ENCODE peak calls at places on chromosomes 4 and X, in eight cellular contexts. S is activated CD4-positive, alpha-beta T cell treated with anti-CD3 and anti-CD28 coated beads for 1 hour; M is NCI-H774; E is SK-N-SH; P is EH; Z is NCI-H510A treated with DMSO at 0.1 percent for 48 hours; I is T-helper 17 cell; H is immature natural killer cell. A is an unnamed sample.

GRCh38 chr4:82833696-82834313 is 35.2 kb upstream of the SCD5 start:
- DNase-seq in S (no peak), M (no peak), E (no peak), P (peak), Z (no peak), I (no peak), H (no peak), A (no peak)

GRCh38 chrX:2336181-2336580 is 164.6 kb downstream of the DHRSX start:
- DNase-seq in S (no peak), M (no peak), E (no peak), P (no peak), Z (no peak), I (no peak), H (no peak), A (no peak)

GRCh38 chr4:112379306-112379705 is 82.1 kb downstream of the ALPK1 start:
- DNase-seq in S (no peak), M (no peak), E (no peak), P (no peak), Z (no peak), I (no peak), H (no peak), A (peak)

GRCh38 chrX:71870337-71871098 is 40.1 kb upstream of the NHSL2 start:
- DNase-seq in S (no peak), M (no peak), E (no peak), P (peak), Z (no peak), I (no peak), H (no peak), A (peak)

GRCh38 chr4:140150636-140150885 is 3.4 kb downstream of the MAML3 start:
- DNase-seq in S (no peak), M (no peak), E (no peak), P (no peak), Z (peak), I (no peak), H (no peak), A (no peak)

GRCh38 chr4:59179372-59179771 is 2020.8 kb upstream of the ADGRL3 start:
- DNase-seq in S (no peak), M (no peak), E (no peak), P (no peak), Z (no peak), I (no peak), H (no peak), A (no peak)

GRCh38 chr4:60724623-60725022 is 475.5 kb upstream of the ADGRL3 start:
- DNase-seq in S (no peak), M (no peak), E (no peak), P (peak), Z (no peak), I (no peak), H (no peak), A (no peak)

GRCh38 chrX:44400588-44400987 is 57.1 kb upstream of the EFHC2 start:
- DNase-seq in S (no peak), M (no peak), E (no peak), P (peak), Z (no peak), I (no peak), H (no peak), A (no peak)

GRCh38 chr4:150579591-150580234 is 2.2 kb upstream of the MAB21L2 start:
- DNase-seq in S (no peak), M (no peak), E (peak), P (peak), Z (no peak), I (no peak), H (no peak), A (peak)

GRCh38 chr4:181677203-181677602 is 566.0 kb upstream of the TENM3 start:
- DNase-seq in S (no peak), M (no peak), E (no peak), P (peak), Z (no peak), I (no peak), H (no peak), A (no peak)

GRCh38 chr4:81454498-81454897 is 17.2 kb downstream of the RASGEF1B start:
- DNase-seq in S (no peak), M (no peak), E (no peak), P (no peak), Z (no peak), I (no peak), H (no peak), A (no peak)

GRCh38 chrX:133353233-133353632 is 62.1 kb downstream of the GPC4 start:
- DNase-seq in S (no peak), M (no peak), E (no peak), P (no peak), Z (no peak), I (no peak), H (no peak), A (no peak)

GRCh38 chrX:24574743-24575142 is 72.4 kb downstream of the PCYT1B start:
- DNase-seq in S (no peak), M (no peak), E (no peak), P (no peak), Z (no peak), I (no peak), H (no peak), A (no peak)

GRCh38 chr4:184348311-184349233 is 125.8 kb downstream of the IRF2 start:
- DNase-seq in S (no peak), M (no peak), E (no peak), P (no peak), Z (peak), I (no peak), H (no peak), A (no peak)

GRCh38 chr4:8387615-8388266 is 52.8 kb downstream of the ACOX3 start:
- DNase-seq in S (no peak), M (no peak), E (no peak), P (no peak), Z (no peak), I (no peak), H (no peak), A (no peak)

GRCh38 chrX:118346258-118347094 is 570 bp downstream of the WDR44 start:
- DNase-seq in S (peak), M (peak), E (peak), P (peak), Z (peak), I (peak), H (peak), A (peak)

GRCh38 chr4:24690436-24690835 is 104.9 kb upstream of the SOD3 start:
- DNase-seq in S (no peak), M (no peak), E (no peak), P (peak), Z (no peak), I (no peak), H (no peak), A (no peak)

GRCh38 chr4:7217453-7218310 is 25.3 kb downstream of the SORCS2 start:
- DNase-seq in S (no peak), M (no peak), E (no peak), P (no peak), Z (no peak), I (no peak), H (no peak), A (peak)

GRCh38 chr4:177511611-177512010 is 69.4 kb upstream of the AGA start:
- DNase-seq in S (no peak), M (no peak), E (no peak), P (no peak), Z (peak), I (no peak), H (no peak), A (no peak)

GRCh38 chr4:1364748-1365147 is 17.7 kb downstream of the UVSSA start:
- DNase-seq in S (no peak), M (no peak), E (no peak), P (no peak), Z (no peak), I (no peak), H (no peak), A (no peak)

GRCh38 chr4:41750158-41750623 is 1.7 kb upstream of the PHOX2B start:
- DNase-seq in S (no peak), M (peak), E (no peak), P (no peak), Z (no peak), I (no peak), H (no peak), A (peak)

GRCh38 chrX:49162620-49163019 is at the start of gene MAGIX:
- DNase-seq in S (no peak), M (no peak), E (no peak), P (no peak), Z (no peak), I (no peak), H (no peak), A (peak)

GRCh38 chr4:47930971-47931804 is 16.8 kb upstream of the NFXL1 start:
- DNase-seq in S (no peak), M (no peak), E (peak), P (peak), Z (no peak), I (no peak), H (no peak), A (no peak)

GRCh38 chr4:59540311-59540710 is 1659.8 kb upstream of the ADGRL3 start:
- DNase-seq in S (no peak), M (no peak), E (no peak), P (no peak), Z (no peak), I (no peak), H (no peak), A (no peak)

GRCh38 chr4:12583286-12583685 is 900.9 kb downstream of the RAB28 start:
- DNase-seq in S (no peak), M (no peak), E (no peak), P (no peak), Z (no peak), I (no peak), H (no peak), A (no peak)

GRCh38 chr4:84254537-84254936 is 244.6 kb downstream of the NKX6-1 start:
- DNase-seq in S (no peak), M (no peak), E (no peak), P (no peak), Z (no peak), I (no peak), H (no peak), A (no peak)

GRCh38 chrX:151398346-151398745 is 1.3 kb downstream of the VMA21 start:
- DNase-seq in S (no peak), M (no peak), E (no peak), P (peak), Z (no peak), I (no peak), H (no peak), A (no peak)

GRCh38 chrX:109536439-109537323 is at the start of gene NXT2:
- DNase-seq in S (peak), M (peak), E (peak), P (peak), Z (peak), I (peak), H (peak), A (peak)

GRCh38 chrX:46561931-46562721 is 11.4 kb upstream of the CHST7 start:
- DNase-seq in S (no peak), M (no peak), E (no peak), P (peak), Z (no peak), I (no peak), H (peak), A (no peak)

GRCh38 chrX:74925210-74926088 is at the start of gene NEXMIF:
- DNase-seq in S (peak), M (no peak), E (peak), P (peak), Z (peak), I (no peak), H (peak), A (peak)

GRCh38 chr4:244471-244870 is 60.8 kb downstream of the ZNF732 start:
- DNase-seq in S (peak), M (peak), E (no peak), P (peak), Z (peak), I (no peak), H (peak), A (peak)

GRCh38 chr4:20268028-20268427 is 16.3 kb downstream of the SLIT2 start:
- DNase-seq in S (no peak), M (no peak), E (no peak), P (peak), Z (no peak), I (no peak), H (no peak), A (no peak)

GRCh38 chr4:2961411-2962098 is 1.7 kb downstream of the NOP14 start:
- DNase-seq in S (no peak), M (no peak), E (peak), P (no peak), Z (no peak), I (no peak), H (peak), A (peak)

GRCh38 chrX:7205037-7205577 is 57.2 kb upstream of the PUDP start:
- DNase-seq in S (no peak), M (no peak), E (no peak), P (no peak), Z (no peak), I (no peak), H (no peak), A (no peak)

GRCh38 chrX:85808217-85808616 is 239.1 kb downstream of the CHM start:
- DNase-seq in S (no peak), M (no peak), E (no peak), P (no peak), Z (no peak), I (no peak), H (no peak), A (no peak)

GRCh38 chrX:105313596-105313995 is 93.1 kb upstream of the TEX13A start:
- DNase-seq in S (no peak), M (no peak), E (no peak), P (no peak), Z (no peak), I (no peak), H (no peak), A (no peak)

GRCh38 chrX:20742106-20742505 is 475.4 kb upstream of the RPS6KA3 start:
- DNase-seq in S (no peak), M (no peak), E (peak), P (peak), Z (no peak), I (no peak), H (no peak), A (no peak)

GRCh38 chr4:75630174-75630931 is at the start of gene CDKL2:
- DNase-seq in S (peak), M (peak), E (peak), P (peak), Z (peak), I (peak), H (peak), A (peak)

GRCh38 chrX:13254076-13254785 is 65.6 kb downstream of the ATXN3L start:
- DNase-seq in S (no peak), M (no peak), E (no peak), P (peak), Z (peak), I (no peak), H (no peak), A (no peak)